ENCODE peak calls at places on chromosomes 6 and 20, in ten cellular contexts. F is A549, Z is breast epithelium, P is body of pancreas, O is ovary, M is uterus, U is esophagus muscularis mucosa, E is Peyer's patch, S is esophagus squamous epithelium, J is sigmoid colon. Q is an unnamed sample.

GRCh38 chr20:60899320-60899719 is 352.7 kb upstream of the CDH4 start:
- DNase-seq in F (no peak), Z (no peak), P (no peak), O (no peak), M (no peak), U (no peak), E (no peak), S (no peak), J (no peak), Q (no peak)

GRCh38 chr20:10297684-10298240 is 79.1 kb downstream of the SNAP25 start:
- DNase-seq in F (no peak), Z (no peak), P (no peak), O (no peak), M (no peak), U (no peak), E (no peak), S (no peak), J (no peak), Q (no peak)

GRCh38 chr6:151729829-151730495 is 77.5 kb upstream of the ESR1 start:
- DNase-seq in F (no peak), Z (no peak), P (no peak), O (no peak), M (no peak), U (no peak), E (no peak), S (no peak), J (no peak), Q (no peak)

GRCh38 chr20:38337561-38338140 is 8.6 kb upstream of the LBP start:
- DNase-seq in F (peak), Z (no peak), P (no peak), O (no peak), M (no peak), U (no peak), E (peak), S (no peak), J (no peak), Q (peak)

GRCh38 chr20:37394543-37395410 is 48.8 kb downstream of the SRC start:
- DNase-seq in F (no peak), Z (peak), P (no peak), O (no peak), M (no peak), U (no peak), E (no peak), S (no peak), J (no peak), Q (no peak)

GRCh38 chr6:37018152-37019064 is 13.0 kb downstream of the FGD2 start:
- DNase-seq in F (peak), Z (peak), P (peak), O (peak), M (peak), U (peak), E (peak), S (peak), J (peak), Q (peak)

GRCh38 chr6:138818496-138819194 is 22.8 kb downstream of the ECT2L start:
- DNase-seq in F (no peak), Z (no peak), P (no peak), O (no peak), M (no peak), U (no peak), E (no peak), S (no peak), J (no peak), Q (no peak)

GRCh38 chr6:111758608-111759293 is 114.5 kb downstream of the FYN start:
- DNase-seq in F (no peak), Z (no peak), P (no peak), O (no peak), M (no peak), U (no peak), E (peak), S (no peak), J (no peak), Q (no peak)

GRCh38 chr6:100962466-100962865 is 81.3 kb upstream of the ASCC3 start:
- DNase-seq in F (no peak), Z (no peak), P (no peak), O (no peak), M (no peak), U (no peak), E (no peak), S (no peak), J (no peak), Q (no peak)

GRCh38 chr20:17647391-17648305 is 34.4 kb downstream of the RRBP1 start:
- DNase-seq in F (no peak), Z (no peak), P (no peak), O (peak), M (peak), U (no peak), E (no peak), S (no peak), J (peak), Q (no peak)

GRCh38 chr6:121506761-121507754 is 71.6 kb downstream of the GJA1 start:
- DNase-seq in F (no peak), Z (no peak), P (no peak), O (no peak), M (no peak), U (no peak), E (no peak), S (no peak), J (no peak), Q (no peak)

GRCh38 chr6:35473075-35473848 is 5.1 kb downstream of the RPL10A start:
- DNase-seq in F (no peak), Z (no peak), P (no peak), O (no peak), M (no peak), U (no peak), E (no peak), S (no peak), J (no peak), Q (no peak)

GRCh38 chr6:53728570-53729194 is 63.1 kb upstream of the KLHL31 start:
- DNase-seq in F (peak), Z (no peak), P (peak), O (peak), M (peak), U (no peak), E (peak), S (no peak), J (no peak), Q (no peak)

GRCh38 chr20:19713851-19714716 is 44.0 kb upstream of the RIN2 start:
- DNase-seq in F (no peak), Z (no peak), P (no peak), O (no peak), M (no peak), U (no peak), E (no peak), S (no peak), J (no peak), Q (no peak)

GRCh38 chr20:38315290-38315966 is 11.5 kb downstream of the BPI start:
- DNase-seq in F (no peak), Z (no peak), P (no peak), O (peak), M (peak), U (no peak), E (no peak), S (no peak), J (no peak), Q (no peak)

GRCh38 chr6:144104898-144105487 is 9.6 kb upstream of the SF3B5 start:
- DNase-seq in F (peak), Z (no peak), P (no peak), O (no peak), M (no peak), U (no peak), E (no peak), S (no peak), J (no peak), Q (peak)

GRCh38 chr6:45473121-45473967 is 95.6 kb upstream of the SUPT3H start:
- DNase-seq in F (no peak), Z (no peak), P (peak), O (no peak), M (no peak), U (no peak), E (no peak), S (no peak), J (no peak), Q (no peak)

GRCh38 chr20:37562695-37563480 is 35.2 kb upstream of the BLCAP start:
- DNase-seq in F (no peak), Z (no peak), P (no peak), O (no peak), M (no peak), U (peak), E (peak), S (no peak), J (no peak), Q (no peak)

GRCh38 chr20:9241232-9241692 is 172.4 kb downstream of the PLCB4 start:
- DNase-seq in F (no peak), Z (no peak), P (no peak), O (no peak), M (no peak), U (no peak), E (no peak), S (no peak), J (no peak), Q (peak)

GRCh38 chr6:27679308-27679967 is 206.5 kb upstream of the ZNF184 start:
- DNase-seq in F (no peak), Z (no peak), P (no peak), O (no peak), M (no peak), U (no peak), E (no peak), S (no peak), J (no peak), Q (no peak)

DNA sequence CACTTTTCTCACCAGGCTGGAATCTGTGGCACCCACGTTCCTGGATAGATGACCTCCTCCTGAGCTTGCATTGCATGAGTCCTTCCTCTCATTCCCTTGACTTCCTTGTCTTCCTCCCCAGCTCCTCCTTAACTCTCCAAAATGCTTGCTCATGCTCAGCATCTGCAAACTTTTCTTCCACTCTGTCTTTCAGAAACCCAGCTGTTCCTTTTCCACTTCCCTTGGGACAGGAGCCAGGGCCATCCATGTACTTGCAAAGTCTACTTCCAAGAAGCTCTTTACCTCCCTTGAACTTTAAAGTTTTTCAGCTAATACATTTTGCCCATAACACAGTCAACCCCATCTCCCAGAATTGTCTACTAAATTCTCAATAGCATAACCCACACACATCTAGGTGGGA is 861.7 kb downstream of the QKI start:
- DNase-seq in F (no peak), Z (no peak), P (no peak), O (no peak), M (no peak), U (no peak), E (no peak), S (no peak), J (no peak), Q (no peak)
- TF ChIP-seq POLR2A in F (no peak), Z (no peak), P (no peak), O (no peak), M (no peak), U (no peak), E (no peak), S (no peak), J (no peak), Q (no peak)

GRCh38 chr6:13332349-13332706 is 4.0 kb upstream of the TBC1D7 start:
- DNase-seq in F (no peak), Z (no peak), P (no peak), O (no peak), M (no peak), U (no peak), E (no peak), S (no peak), J (no peak), Q (no peak)

GRCh38 chr6:13338038-13338437 is 9.7 kb upstream of the TBC1D7 start:
- DNase-seq in F (no peak), Z (no peak), P (no peak), O (no peak), M (no peak), U (no peak), E (no peak), S (no peak), J (no peak), Q (no peak)

GRCh38 chr6:13339863-13340635 is 11.7 kb upstream of the TBC1D7 start:
- DNase-seq in F (no peak), Z (no peak), P (no peak), O (no peak), M (no peak), U (no peak), E (no peak), S (no peak), J (no peak), Q (no peak)

GRCh38 chr6:13334953-13335352 is 6.6 kb upstream of the TBC1D7 start:
- DNase-seq in F (no peak), Z (no peak), P (no peak), O (no peak), M (no peak), U (no peak), E (no peak), S (no peak), J (no peak), Q (no peak)

DNA sequence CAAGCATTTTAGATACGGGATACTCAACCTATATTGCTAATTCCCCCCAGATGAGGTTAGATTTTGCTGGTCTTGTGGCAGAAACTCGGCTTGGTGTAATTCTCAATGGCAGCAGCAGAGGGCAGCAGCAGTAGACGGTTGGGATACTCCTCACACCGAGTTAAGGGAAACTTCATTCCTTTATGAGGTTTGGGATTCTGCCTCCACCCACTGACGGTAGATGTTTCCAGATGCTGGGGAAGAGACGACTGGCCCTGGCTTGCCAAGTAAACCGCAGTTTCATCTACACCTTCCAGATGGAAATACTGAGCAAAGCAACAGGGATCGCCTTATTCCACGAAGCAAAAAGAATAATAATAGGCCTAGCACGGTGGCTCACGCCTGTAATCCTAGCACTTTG is 8.2 kb upstream of the TBC1D7 start:
- DNase-seq in F (peak), Z (peak), P (peak), O (no peak), M (peak), U (peak), E (peak), S (no peak), J (peak), Q (peak)
- TF ChIP-seq POLR2A in F (no peak), Z (no peak), P (no peak), O (no peak), M (no peak), U (no peak), E (no peak), S (no peak), J (no peak), Q (no peak)

GRCh38 chr6:142884214-142885035 is 60.6 kb downstream of the HIVEP2 start:
- DNase-seq in F (no peak), Z (no peak), P (no peak), O (no peak), M (no peak), U (no peak), E (no peak), S (no peak), J (no peak), Q (no peak)

GRCh38 chr6:142881771-142882170 is 63.2 kb downstream of the HIVEP2 start:
- DNase-seq in F (no peak), Z (no peak), P (no peak), O (no peak), M (no peak), U (no peak), E (no peak), S (no peak), J (no peak), Q (no peak)

GRCh38 chr6:142885182-142885867 is 59.7 kb downstream of the HIVEP2 start:
- DNase-seq in F (peak), Z (peak), P (peak), O (peak), M (peak), U (no peak), E (peak), S (no peak), J (no peak), Q (peak)

GRCh38 chr6:142881290-142881689 is 63.7 kb downstream of the HIVEP2 start:
- DNase-seq in F (no peak), Z (no peak), P (no peak), O (no peak), M (no peak), U (no peak), E (no peak), S (no peak), J (no peak), Q (no peak)

DNA sequence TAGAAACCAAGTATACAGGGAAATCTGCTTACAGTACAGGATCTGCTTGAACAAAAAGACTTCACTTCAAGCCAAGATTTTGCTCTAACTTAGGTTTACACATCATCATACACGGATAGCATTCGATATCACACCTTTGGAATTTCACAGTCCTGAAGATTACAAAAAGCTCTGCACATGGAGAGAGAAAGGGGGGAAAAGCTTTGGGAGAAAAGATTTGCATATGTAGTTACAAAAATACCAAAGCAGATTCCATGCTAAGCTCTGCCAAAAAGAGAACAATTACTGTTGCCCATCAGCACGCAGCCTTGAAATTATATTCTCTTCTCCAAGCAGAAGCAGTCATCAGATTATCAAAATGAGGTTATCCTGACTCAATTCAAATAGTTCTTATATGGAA is 62.0 kb downstream of the HIVEP2 start:
- DNase-seq in F (no peak), Z (no peak), P (no peak), O (no peak), M (no peak), U (no peak), E (no peak), S (no peak), J (no peak), Q (no peak)
- TF ChIP-seq POLR2A in F (no peak), Z (no peak), P (no peak), O (no peak), M (no peak), U (no peak), E (no peak), S (no peak), J (no peak), Q (no peak)

GRCh38 chr6:32439708-32440214 is at the start of gene HLA-DRA:
- DNase-seq in F (no peak), Z (no peak), P (no peak), O (no peak), M (no peak), U (no peak), E (peak), S (no peak), J (no peak), Q (peak)
- TF ChIP-seq POLR2A in F (no peak), Z (no peak), P (peak), O (no peak), M (peak), U (no peak), E (peak), S (no peak), J (peak), Q (no peak)

Q was measured in H54.